ENCODE peak calls at places on chromosome 13, in ten cellular contexts. One of them, this sample, is unnamed.

GRCh38 chr13:107867701-107868661 is 347.4 kb downstream of the LIG4 start:
- DNase-seq in HFFc6: no peak
- DNase-seq in CD4-positive, alpha-beta T cell: no peak
- DNase-seq in neural progenitor cell: peak
- DNase-seq in M059J: no peak
- DNase-seq in thoracic aorta: no peak
- DNase-seq in tibial artery: no peak
- DNase-seq in DND-41: no peak
- DNase-seq in NCI-H226: peak
- DNase-seq in HEK293T: peak
- DNase-seq in this sample: peak

GRCh38 chr13:53201454-53202225 is 173.0 kb downstream of the OLFM4 start:
- DNase-seq in HFFc6: no peak
- DNase-seq in CD4-positive, alpha-beta T cell: no peak
- DNase-seq in neural progenitor cell: peak
- DNase-seq in M059J: no peak
- DNase-seq in thoracic aorta: no peak
- DNase-seq in tibial artery: no peak
- DNase-seq in DND-41: no peak
- DNase-seq in NCI-H226: no peak
- DNase-seq in HEK293T: no peak
- DNase-seq in this sample: no peak

GRCh38 chr13:40064723-40065122 is 409.3 kb downstream of the COG6 start:
- DNase-seq in HFFc6: peak
- DNase-seq in CD4-positive, alpha-beta T cell: no peak
- DNase-seq in neural progenitor cell: no peak
- DNase-seq in M059J: peak
- DNase-seq in thoracic aorta: peak
- DNase-seq in tibial artery: peak
- DNase-seq in DND-41: no peak
- DNase-seq in NCI-H226: peak
- DNase-seq in HEK293T: no peak
- DNase-seq in this sample: peak

GRCh38 chr13:113724016-113724758 is 34.8 kb upstream of the TMEM255B start:
- DNase-seq in HFFc6: no peak
- DNase-seq in CD4-positive, alpha-beta T cell: no peak
- DNase-seq in neural progenitor cell: no peak
- DNase-seq in M059J: no peak
- DNase-seq in thoracic aorta: no peak
- DNase-seq in tibial artery: no peak
- DNase-seq in DND-41: no peak
- DNase-seq in NCI-H226: no peak
- DNase-seq in HEK293T: no peak
- DNase-seq in this sample: no peak

GRCh38 chr13:97540696-97541095 is 106.7 kb downstream of the RAP2A start:
- DNase-seq in HFFc6: no peak
- DNase-seq in CD4-positive, alpha-beta T cell: no peak
- DNase-seq in neural progenitor cell: no peak
- DNase-seq in M059J: no peak
- DNase-seq in thoracic aorta: no peak
- DNase-seq in tibial artery: no peak
- DNase-seq in DND-41: no peak
- DNase-seq in NCI-H226: no peak
- DNase-seq in HEK293T: no peak
- DNase-seq in this sample: no peak

GRCh38 chr13:112806761-112807652 is 117.2 kb downstream of the ATP11A start:
- DNase-seq in HFFc6: no peak
- DNase-seq in CD4-positive, alpha-beta T cell: no peak
- DNase-seq in neural progenitor cell: no peak
- DNase-seq in M059J: no peak
- DNase-seq in thoracic aorta: no peak
- DNase-seq in tibial artery: no peak
- DNase-seq in DND-41: no peak
- DNase-seq in NCI-H226: no peak
- DNase-seq in HEK293T: no peak
- DNase-seq in this sample: no peak

GRCh38 chr13:97174638-97175037 is 47.5 kb upstream of the MBNL2 start:
- DNase-seq in HFFc6: no peak
- DNase-seq in CD4-positive, alpha-beta T cell: no peak
- DNase-seq in neural progenitor cell: no peak
- DNase-seq in M059J: peak
- DNase-seq in thoracic aorta: no peak
- DNase-seq in tibial artery: no peak
- DNase-seq in DND-41: no peak
- DNase-seq in NCI-H226: no peak
- DNase-seq in HEK293T: no peak
- DNase-seq in this sample: no peak

GRCh38 chr13:65300220-65300619 is 1929.9 kb downstream of the PCDH9 start:
- DNase-seq in HFFc6: no peak
- DNase-seq in CD4-positive, alpha-beta T cell: no peak
- DNase-seq in neural progenitor cell: no peak
- DNase-seq in M059J: no peak
- DNase-seq in thoracic aorta: no peak
- DNase-seq in tibial artery: no peak
- DNase-seq in DND-41: no peak
- DNase-seq in NCI-H226: no peak
- DNase-seq in HEK293T: no peak
- DNase-seq in this sample: no peak

GRCh38 chr13:97342136-97342535 is 91.8 kb upstream of the RAP2A start:
- DNase-seq in HFFc6: no peak
- DNase-seq in CD4-positive, alpha-beta T cell: no peak
- DNase-seq in neural progenitor cell: no peak
- DNase-seq in M059J: peak
- DNase-seq in thoracic aorta: no peak
- DNase-seq in tibial artery: no peak
- DNase-seq in DND-41: no peak
- DNase-seq in NCI-H226: no peak
- DNase-seq in HEK293T: no peak
- DNase-seq in this sample: no peak